ENCODE peak calls at places on chromosomes 7 and 10, in four cellular contexts. One of them, this sample, is unnamed.

GRCh38 chr7:135335628-135336139 is 102.0 kb downstream of the STRA8 start:
- DNase-seq in NCI-H2029: peak
- DNase-seq in suprapubic skin: no peak
- DNase-seq in T-helper 1 cell: no peak
- DNase-seq in this sample: peak

GRCh38 chr7:142440219-142441073 is 182.6 kb upstream of the PRSS58 start:
- DNase-seq in T-helper 1 cell: no peak
- DNase-seq in NCI-H2029: no peak
- DNase-seq in suprapubic skin: no peak
- DNase-seq in this sample: no peak

GRCh38 chr10:110153396-110153795 is 54.0 kb upstream of the MXI1 start:
- DNase-seq in T-helper 1 cell: no peak
- DNase-seq in NCI-H2029: no peak
- DNase-seq in suprapubic skin: no peak
- DNase-seq in this sample: no peak

GRCh38 chr7:151032936-151033863 is 5.0 kb downstream of the ABCB8 start:
- DNase-seq in T-helper 1 cell: no peak
- DNase-seq in NCI-H2029: no peak
- DNase-seq in suprapubic skin: no peak
- DNase-seq in this sample: no peak

GRCh38 chr7:13032524-13032923 is 345.1 kb downstream of the ARL4A start:
- DNase-seq in T-helper 1 cell: no peak
- DNase-seq in suprapubic skin: no peak
- DNase-seq in NCI-H2029: no peak
- DNase-seq in this sample: no peak

GRCh38 chr10:59833810-59834209 is 72.5 kb downstream of the CCDC6 start:
- DNase-seq in NCI-H2029: no peak
- DNase-seq in T-helper 1 cell: no peak
- DNase-seq in suprapubic skin: no peak
- DNase-seq in this sample: no peak

GRCh38 chr7:29091121-29091601 is 55.2 kb downstream of the CPVL start:
- DNase-seq in suprapubic skin: no peak
- DNase-seq in NCI-H2029: no peak
- DNase-seq in T-helper 1 cell: no peak
- DNase-seq in this sample: no peak

GRCh38 chr10:22552888-22553378 is 161.4 kb downstream of the PIP4K2A start:
- DNase-seq in T-helper 1 cell: no peak
- DNase-seq in suprapubic skin: no peak
- DNase-seq in NCI-H2029: no peak
- DNase-seq in this sample: no peak

GRCh38 chr7:94391716-94392390 is 2.8 kb upstream of the COL1A2 start:
- DNase-seq in NCI-H2029: no peak
- DNase-seq in T-helper 1 cell: no peak
- DNase-seq in suprapubic skin: no peak
- DNase-seq in this sample: no peak

GRCh38 chr7:133919810-133920209 is 207.3 kb upstream of the LRGUK start:
- DNase-seq in T-helper 1 cell: no peak
- DNase-seq in suprapubic skin: no peak
- DNase-seq in NCI-H2029: no peak
- DNase-seq in this sample: no peak

GRCh38 chr10:64396105-64396504 is 874.9 kb downstream of the REEP3 start:
- DNase-seq in NCI-H2029: no peak
- DNase-seq in suprapubic skin: no peak
- DNase-seq in T-helper 1 cell: no peak
- DNase-seq in this sample: no peak